ENCODE peak calls at places on chromosomes 11 and 22, in five cellular contexts. D, N, H, M and X are unnamed samples. For H3K4me1, the result is how much of the 10 kb centered on the place peaks cover.

GRCh38 chr22:30208631-30209603 is 37.6 kb downstream of the LIF start:
- DNase-seq in H (peak), D (peak), N (peak), M (peak), X (peak)

GRCh38 chr11:77454867-77455655 is 18.8 kb downstream of the PAK1 start:
- DNase-seq in H (no peak), M (no peak), D (no peak), N (no peak), X (no peak)

GRCh38 chr11:124329787-124330478 is 9.9 kb upstream of the OR8D2 start:
- DNase-seq in N (no peak), M (no peak), D (no peak), H (no peak), X (no peak)

GRCh38 chr11:78339945-78340344 is 77.7 kb downstream of the GAB2 start:
- DNase-seq in M (no peak), N (no peak), D (no peak), H (no peak), X (no peak)

GRCh38 chr22:36833073-36833472 is 16.2 kb upstream of the PVALB start:
- DNase-seq in D (no peak), N (no peak), M (no peak), H (no peak), X (no peak)

GRCh38 chr11:43837879-43838278 is 42.8 kb upstream of the ALKBH3 start:
- DNase-seq in M (no peak), H (no peak), D (no peak), N (no peak), X (no peak)

GRCh38 chr11:23988381-23989006 is 508.4 kb upstream of the LUZP2 start:
- DNase-seq in D (no peak), M (no peak), N (no peak), H (no peak), X (no peak)

GRCh38 chr11:107853070-107853469 is 5.5 kb downstream of the SLC35F2 start:
- DNase-seq in N (no peak), M (no peak), H (no peak), D (no peak), X (no peak)

GRCh38 chr11:15073361-15074205 is at the start of gene CALCB:
- DNase-seq in H (no peak), D (no peak), N (no peak), M (no peak), X (peak)

GRCh38 chr11:116578971-116579687 is 193.7 kb downstream of the BUD13 start:
- DNase-seq in D (peak), H (peak), M (no peak), N (peak), X (no peak)

GRCh38 chr11:122093731-122094130 is 22.3 kb downstream of the BLID start:
- DNase-seq in H (no peak), N (no peak), D (no peak), M (no peak), X (no peak)

GRCh38 chr11:67409781-67410368 is 5.6 kb upstream of the CARNS1 start:
- DNase-seq in D (no peak), M (no peak), H (no peak), N (no peak), X (peak)

GRCh38 chr11:134537296-134537695 is 125.3 kb upstream of the B3GAT1 start:
- DNase-seq in D (no peak), N (no peak), H (no peak), M (no peak), X (no peak)

GRCh38 chr22:47995718-47996117 is 1233.3 kb downstream of the TBC1D22A start:
- DNase-seq in D (no peak), H (no peak), N (no peak), M (no peak), X (no peak)

GRCh38 chr11:14409891-14410290 is 50.9 kb upstream of the RRAS2 start:
- DNase-seq in H (no peak), N (no peak), D (no peak), M (no peak), X (no peak)

GRCh38 chr11:123145661-123146060 is 49.4 kb downstream of the CLMP start:
- DNase-seq in D (peak), H (no peak), N (no peak), M (no peak), X (no peak)

GRCh38 chr11:119347242-119347641 is 737 bp upstream of the MFRP start:
- DNase-seq in D (no peak), H (no peak), N (no peak), M (no peak), X (no peak)

GRCh38 chr11:17529814-17530162 is 14.4 kb downstream of the USH1C start:
- DNase-seq in D (no peak), H (no peak), N (peak), M (no peak), X (no peak)

GRCh38 chr11:119479685-119480275 is 56.8 kb upstream of the THY1 start:
- DNase-seq in M (peak), N (no peak), D (no peak), H (no peak), X (no peak)

GRCh38 chr11:66001941-66002647 is at the start of the genes BANF1 and EIF1AD:
- DNase-seq in M (peak), N (peak), D (peak), H (peak), X (peak)
- TF ChIP-seq POLR2A in M (peak), N (peak), D (peak), H (peak), X (peak)

GRCh38 chr22:22027955-22028354 is 45.4 kb upstream of the TOP3B start:
- DNase-seq in M (no peak), N (no peak), H (no peak), D (no peak), X (no peak)
- H3K4me1 ChIP-seq in M (under half), N (under half), H (under half), D (under half), X (under half)

GRCh38 chr22:19789406-19789805 is 28.8 kb downstream of the TBX1 start:
- DNase-seq in M (no peak), N (no peak), D (no peak), H (no peak), X (no peak)
- H3K4me3 ChIP-seq in M (no peak), N (no peak), D (no peak), H (no peak), X (no peak)

DNA sequence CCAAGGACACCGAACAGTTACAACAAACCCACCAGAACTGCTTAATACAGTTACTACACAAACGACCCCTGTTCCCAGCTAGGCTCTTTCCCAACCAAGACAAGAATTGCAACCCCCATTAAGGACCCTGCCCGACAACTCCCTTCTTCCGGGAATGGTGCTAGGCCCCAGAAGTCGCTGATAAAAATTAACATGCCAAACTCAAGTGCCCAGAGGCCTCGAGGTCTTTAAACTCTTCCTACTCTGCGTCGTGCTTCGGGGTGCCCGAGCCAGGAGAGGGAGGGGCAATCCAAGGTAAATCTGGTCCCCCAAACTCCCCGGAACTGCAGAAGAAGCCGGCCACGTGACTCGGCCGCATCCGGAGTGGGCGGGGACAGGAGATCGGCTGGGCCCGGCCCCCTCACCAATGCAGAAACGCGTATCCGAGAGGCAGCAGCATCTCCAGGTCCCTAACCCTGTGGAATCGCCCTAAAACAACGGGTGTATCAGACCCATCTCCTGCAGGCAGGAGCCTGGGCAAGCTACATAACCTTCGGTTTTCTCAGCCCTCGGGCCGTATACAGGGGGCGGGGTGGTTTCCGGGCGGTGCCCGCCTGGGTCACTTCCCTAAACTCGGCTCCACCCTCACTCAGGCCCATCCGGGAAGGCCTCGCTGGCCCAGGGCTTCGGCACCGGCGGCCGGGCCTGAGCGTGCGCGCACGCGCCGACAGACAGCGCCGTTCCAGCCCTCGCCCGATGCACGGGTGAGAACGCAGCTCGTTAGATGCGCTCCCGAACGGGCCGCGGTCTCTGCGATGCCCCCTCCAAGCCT is 1.1 kb downstream of the CFL1 start:
- DNase-seq in D (peak), N (peak), M (peak), H (peak), X (peak)
- TF ChIP-seq POLR2A in D (peak), N (peak), M (peak), H (peak), X (peak)

DNA sequence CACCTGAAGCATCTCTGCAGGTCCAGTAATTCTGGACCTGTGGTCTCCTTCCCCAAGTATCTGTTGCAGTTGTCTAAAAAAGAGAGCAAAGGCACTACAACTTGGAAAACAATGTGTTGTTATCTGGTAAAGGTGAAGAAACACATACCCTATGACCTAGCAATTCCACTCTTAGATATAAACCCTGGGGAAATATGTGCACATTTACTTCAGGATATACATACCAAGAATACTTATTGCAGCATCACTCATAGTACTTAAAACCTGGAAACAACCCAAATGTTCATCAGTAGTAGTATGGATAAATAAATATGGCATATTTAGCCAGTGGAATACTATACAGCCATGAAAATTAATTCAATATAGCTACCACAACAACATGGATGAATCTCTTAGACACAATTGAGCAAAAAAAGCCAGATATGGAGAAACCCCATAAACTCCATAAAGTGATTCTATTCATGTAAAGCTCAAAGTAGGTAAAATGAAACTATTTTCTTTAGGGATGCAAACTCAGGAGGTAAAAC is 26.1 kb upstream of the MICAL2 start:
- DNase-seq in D (no peak), M (no peak), H (no peak), N (no peak), X (no peak)
- H3K4me1 ChIP-seq in D (under half), M (under half), H (under half), N (under half), X (under half)

DNA sequence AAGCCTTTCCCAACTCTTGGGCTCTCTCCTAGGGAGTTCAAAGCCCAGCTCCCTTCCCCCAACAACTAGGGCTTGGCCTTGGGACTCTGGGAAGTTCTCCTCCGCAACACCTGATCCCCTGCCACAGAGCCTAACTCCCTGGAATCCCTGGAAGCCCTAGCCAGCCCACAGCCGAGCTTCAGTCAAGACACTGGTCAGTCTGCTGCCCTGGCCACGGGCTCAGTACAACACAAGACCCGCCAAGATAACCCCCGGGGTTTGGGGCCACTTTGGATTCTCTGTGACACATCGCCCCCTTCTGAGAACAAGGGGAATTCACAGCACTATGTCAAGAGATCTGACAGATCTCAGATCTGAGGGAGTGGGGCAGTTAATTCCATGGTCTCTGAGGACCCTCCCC is 58.3 kb downstream of the SLC22A12 start:
- DNase-seq in N (no peak), M (no peak), H (no peak), D (peak), X (peak)
- H3K4me3 ChIP-seq in N (no peak), M (no peak), H (no peak), D (no peak), X (no peak)

GRCh38 chr11:75403037-75403436 is 3.7 kb downstream of the RPS3 start:
- DNase-seq in M (no peak), D (no peak), N (no peak), H (no peak), X (no peak)
- TF ChIP-seq POLR2A in M (no peak), D (no peak), N (no peak), H (no peak), X (no peak)

GRCh38 chr11:724733-725386 is 18.8 kb downstream of the EPS8L2 start:
- DNase-seq in D (no peak), M (no peak), N (no peak), H (peak), X (no peak)
- H3K4me1 ChIP-seq in D (under half), M (under half), N (under half), H (under half), X (under half)

GRCh38 chr11:65538915-65539374 is 14.1 kb downstream of the SCYL1 start:
- DNase-seq in M (no peak), N (no peak), H (no peak), D (no peak), X (no peak)

GRCh38 chr11:65539401-65540289 is 14.8 kb downstream of the SCYL1 start:
- DNase-seq in H (no peak), D (no peak), M (peak), N (no peak), X (peak)

GRCh38 chr11:65540290-65541092 is 15.6 kb downstream of the SCYL1 start:
- DNase-seq in M (peak), D (peak), H (peak), N (peak), X (peak)

GRCh38 chr11:65542738-65543390 is 15.3 kb downstream of the LTBP3 start:
- DNase-seq in D (no peak), N (no peak), M (no peak), H (no peak), X (no peak)

GRCh38 chr11:65541093-65542010 is 16.5 kb downstream of the SCYL1 start:
- DNase-seq in D (peak), H (no peak), N (no peak), M (no peak), X (no peak)
- H3K4me3 ChIP-seq in D (peak), H (peak), N (peak), M (peak), X (no peak)